ENCODE peak calls at places on chromosomes 13 and 19, in five cellular contexts. L is GM12891, R is A549, Q is adrenal gland, F is heart left ventricle. J is an unnamed sample.

GRCh38 chr13:32426981-32427851 is 714 bp downstream of the N4BP2L1 start:
- DNase-seq in L (no peak), R (no peak), Q (peak), F (peak), J (no peak)

GRCh38 chr13:42063105-42063504 is 14.7 kb downstream of the DGKH start:
- DNase-seq in L (no peak), R (no peak), Q (no peak), F (no peak), J (no peak)

GRCh38 chr19:49686503-49687088 is 2.8 kb upstream of the ADM5 start:
- DNase-seq in L (no peak), R (no peak), Q (no peak), F (no peak), J (no peak)

GRCh38 chr13:90868321-90868920 is 479.1 kb upstream of the MIR17HG start:
- DNase-seq in L (no peak), R (peak), Q (no peak), F (no peak), J (no peak)

GRCh38 chr13:47598340-47598911 is 402.6 kb downstream of the SUCLA2 start:
- DNase-seq in L (no peak), R (no peak), Q (no peak), F (no peak), J (no peak)

GRCh38 chr19:29671393-29672076 is 6.3 kb downstream of the PLEKHF1 start:
- DNase-seq in L (peak), R (peak), Q (no peak), F (peak), J (no peak)

GRCh38 chr13:77502104-77502720 is 33.3 kb upstream of the SCEL start:
- DNase-seq in L (no peak), R (no peak), Q (no peak), F (no peak), J (no peak)

GRCh38 chr19:1734328-1734966 is 18.9 kb upstream of the ONECUT3 start:
- DNase-seq in L (no peak), R (no peak), Q (no peak), F (no peak), J (no peak)

GRCh38 chr19:17784201-17785008 is 10.5 kb upstream of the B3GNT3 start:
- DNase-seq in L (peak), R (peak), Q (peak), F (peak), J (no peak)

GRCh38 chr13:113897161-113897560 is 33.3 kb upstream of the GAS6 start:
- DNase-seq in L (no peak), R (peak), Q (no peak), F (peak), J (no peak)

GRCh38 chr13:40994581-40995230 is 24.4 kb downstream of the ELF1 start:
- DNase-seq in L (no peak), R (no peak), Q (no peak), F (no peak), J (no peak)

GRCh38 chr13:27830010-27830409 is 37.7 kb downstream of the GSX1 start:
- DNase-seq in L (peak), R (peak), Q (no peak), F (peak), J (no peak)

GRCh38 chr19:23699521-23699860 is 12.5 kb upstream of the ZNF675 start:
- DNase-seq in L (no peak), R (no peak), Q (no peak), F (no peak), J (no peak)

GRCh38 chr19:18613589-18614234 is 1.0 kb downstream of the TMEM59L start:
- DNase-seq in L (no peak), R (no peak), Q (no peak), F (no peak), J (no peak)

GRCh38 chr13:29922896-29923295 is 72.5 kb upstream of the UBL3 start:
- DNase-seq in L (no peak), R (peak), Q (no peak), F (no peak), J (peak)

GRCh38 chr13:31894931-31895330 is 136.6 kb upstream of the FRY start:
- DNase-seq in L (no peak), R (no peak), Q (no peak), F (no peak), J (no peak)

GRCh38 chr13:94308808-94309207 is 170.7 kb downstream of the DCT start:
- DNase-seq in L (no peak), R (no peak), Q (no peak), F (no peak), J (no peak)

GRCh38 chr19:32308436-32309077 is 36.9 kb upstream of the ZNF507 start:
- DNase-seq in L (no peak), R (no peak), Q (no peak), F (no peak), J (peak)

GRCh38 chr13:111658150-111659100 is 338.0 kb downstream of the TEX29 start:
- DNase-seq in L (no peak), R (no peak), Q (no peak), F (no peak), J (peak)

GRCh38 chr19:29842471-29843179 is 30.8 kb downstream of the CCNE1 start:
- DNase-seq in L (no peak), R (no peak), Q (peak), F (no peak), J (no peak)

GRCh38 chr13:106917024-106917491 is 349.1 kb upstream of the ARGLU1 start:
- DNase-seq in L (no peak), R (no peak), Q (no peak), F (peak), J (no peak)

GRCh38 chr19:801861-802496 is 4.7 kb downstream of the PTBP1 start:
- DNase-seq in L (no peak), R (no peak), Q (peak), F (peak), J (no peak)

GRCh38 chr13:110645750-110646149 is 30.4 kb downstream of the NAXD start:
- DNase-seq in L (no peak), R (no peak), Q (no peak), F (no peak), J (no peak)

GRCh38 chr19:54155694-54156093 is 3.8 kb downstream of the LENG1 start:
- DNase-seq in L (no peak), R (no peak), Q (no peak), F (no peak), J (no peak)
- TF ChIP-seq POLR2A in L (no peak), R (no peak), Q (no peak), F (no peak), J (no peak)

GRCh38 chr19:50723735-50724521 is 764 bp downstream of the CLEC11A start:
- DNase-seq in L (no peak), R (no peak), Q (no peak), F (peak), J (no peak)
- TF ChIP-seq POLR2A in L (no peak), R (no peak), Q (no peak), F (no peak), J (no peak)

DNA sequence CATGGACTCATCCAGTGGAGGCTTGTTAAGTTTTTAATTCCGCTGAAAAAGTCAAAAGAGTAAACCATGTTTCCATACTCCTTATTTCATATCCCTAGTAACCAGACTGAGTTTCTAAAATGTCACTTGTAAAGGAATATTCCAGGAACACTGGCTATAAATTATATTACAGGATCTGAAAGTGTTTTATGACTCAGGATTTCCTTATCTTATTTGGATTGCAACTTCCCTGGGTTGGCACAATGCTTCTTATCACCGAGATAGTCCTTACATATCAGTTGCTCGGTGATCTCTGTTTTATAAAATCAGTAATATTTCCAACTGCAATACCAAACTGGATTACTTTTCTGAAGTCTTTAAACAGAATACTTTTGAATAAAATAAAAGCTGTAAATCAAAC is 180.3 kb upstream of the TSC22D1 start:
- DNase-seq in L (no peak), R (no peak), Q (peak), F (no peak), J (no peak)
- TF ChIP-seq POLR2A in L (no peak), R (no peak), Q (no peak), F (no peak), J (no peak)

DNA sequence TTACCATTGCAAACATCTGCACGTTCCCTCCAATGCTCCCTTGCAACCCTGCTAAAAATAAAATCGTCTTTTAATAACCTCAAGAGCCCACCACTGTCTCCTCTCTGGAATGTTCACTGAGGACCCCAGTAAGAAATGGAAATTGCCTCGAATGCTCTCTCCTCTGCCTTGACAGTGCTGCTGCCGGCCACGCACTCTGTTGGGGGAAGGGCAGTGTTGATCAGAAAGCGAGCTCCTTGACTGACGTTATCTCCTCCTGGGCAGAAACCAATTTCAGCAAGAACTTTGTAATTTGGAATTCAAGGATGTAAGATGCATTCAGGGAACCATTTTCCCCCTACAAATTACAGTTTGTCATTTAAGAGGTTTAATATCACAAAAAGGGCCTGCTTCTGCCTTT is 718.5 kb downstream of the UQCRFS1 start:
- DNase-seq in L (no peak), R (no peak), Q (no peak), F (no peak), J (no peak)
- TF ChIP-seq POLR2A in L (no peak), R (no peak), Q (no peak), F (no peak), J (no peak)

DNA sequence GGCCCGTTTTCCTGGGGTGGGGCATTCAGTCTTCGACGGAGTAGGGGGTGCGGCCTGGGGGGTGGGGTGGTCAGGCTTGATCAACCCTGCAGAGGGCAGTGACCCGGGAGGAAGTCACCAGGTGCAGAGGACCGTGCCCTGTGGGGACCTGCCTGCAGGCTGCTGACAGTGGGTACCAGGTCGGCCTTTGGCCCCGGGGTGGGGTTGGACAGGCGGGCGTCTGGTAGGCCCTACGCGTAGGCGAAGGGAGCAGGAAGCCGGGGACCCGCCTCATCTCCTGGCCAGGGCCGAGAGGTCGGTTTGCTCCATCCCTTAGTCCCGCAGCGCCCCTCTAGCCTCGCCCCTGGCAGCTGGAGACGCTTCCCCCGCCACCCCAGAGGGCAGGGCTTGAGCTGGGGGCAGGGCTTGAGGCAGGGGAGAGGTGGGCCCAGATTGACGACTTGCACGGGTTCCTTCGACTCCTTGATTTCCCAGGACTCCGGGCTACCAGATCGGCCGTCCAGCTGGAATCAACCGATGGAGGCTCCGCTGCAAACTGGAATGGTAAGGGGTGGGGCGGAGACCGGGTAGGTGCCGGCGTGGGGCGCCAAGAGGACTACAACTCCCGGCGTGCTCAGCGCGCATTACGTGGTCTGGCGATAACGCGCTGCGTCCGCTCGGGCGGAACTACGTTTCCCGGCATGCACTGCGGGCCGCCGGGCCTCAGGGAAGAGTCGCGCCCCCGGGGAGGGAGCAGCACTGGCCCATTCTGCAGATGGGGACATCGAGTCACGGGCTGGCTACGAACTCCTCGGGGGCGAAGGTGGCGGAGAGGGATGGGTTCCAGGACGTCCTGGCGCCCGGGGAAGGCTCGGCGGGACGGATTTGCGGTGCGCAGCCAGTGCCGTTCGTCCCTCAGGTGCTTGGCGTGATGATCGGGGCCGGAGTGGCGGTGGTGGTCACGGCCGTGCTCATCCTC is at the start of gene PNPLA6:
- DNase-seq in L (peak), R (peak), Q (peak), F (peak), J (no peak)
- TF ChIP-seq POLR2A in L (no peak), R (peak), Q (peak), F (peak), J (no peak)

GRCh38 chr19:57632987-57633831 is at the start of gene ZNF211:
- DNase-seq in L (peak), R (peak), Q (peak), F (peak), J (peak)
- TF ChIP-seq POLR2A in L (peak), R (peak), Q (no peak), F (peak), J (no peak)

DNA sequence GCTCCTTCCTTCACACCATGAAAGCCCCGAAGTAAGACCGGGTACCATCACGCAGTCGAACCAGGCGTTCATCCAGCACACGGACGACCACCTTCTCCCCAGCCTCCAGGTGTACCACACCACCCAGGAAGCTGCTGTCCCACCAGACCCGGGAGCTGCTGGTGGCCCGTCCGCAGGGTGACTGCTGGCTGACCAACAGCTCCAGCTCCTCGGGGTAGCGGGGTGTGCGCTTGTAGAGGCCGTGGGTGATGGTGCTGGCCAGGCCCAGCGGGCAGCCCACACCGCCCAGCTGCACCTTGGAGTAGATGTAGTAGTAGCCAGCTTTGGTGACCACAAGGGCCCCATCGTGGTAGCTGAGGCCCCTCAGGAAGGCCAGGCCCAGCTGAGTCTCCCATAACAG is 5.0 kb downstream of the TNFSF14 start:
- DNase-seq in L (no peak), R (no peak), Q (no peak), F (no peak), J (no peak)
- TF ChIP-seq POLR2A in L (no peak), R (no peak), Q (no peak), F (no peak), J (no peak)

DNA sequence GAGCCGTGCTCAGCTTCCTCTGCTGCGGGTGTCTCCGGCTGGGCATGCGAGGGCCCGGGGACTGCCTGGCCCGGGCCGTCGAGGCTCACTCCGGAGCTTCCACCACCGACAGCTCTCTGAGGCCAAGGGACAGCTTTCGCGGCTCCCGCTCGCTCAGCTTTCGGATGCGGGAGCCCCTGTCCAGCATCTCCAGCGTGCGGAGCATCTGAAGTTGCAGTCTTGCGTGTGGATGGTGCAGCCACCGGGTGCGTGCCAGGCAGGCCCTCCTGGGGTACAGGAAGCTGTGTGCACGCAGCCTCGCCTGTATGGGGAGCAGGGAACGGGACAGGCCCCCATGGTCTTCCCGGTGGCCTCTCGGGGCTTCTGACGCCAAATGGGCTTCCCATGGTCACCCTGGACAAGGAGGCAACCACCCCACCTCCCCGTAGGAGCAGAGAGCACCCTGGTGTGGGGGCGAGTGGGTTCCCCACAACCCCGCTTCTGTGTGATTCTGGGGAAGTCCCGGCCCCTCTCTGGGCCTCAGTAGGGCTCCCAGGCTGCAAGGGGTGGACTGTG is 1.2 kb downstream of the S1PR4 start:
- DNase-seq in L (no peak), R (no peak), Q (no peak), F (no peak), J (no peak)
- TF ChIP-seq POLR2A in L (no peak), R (no peak), Q (no peak), F (no peak), J (no peak)